ENCODE peak calls at places on chromosomes 7 and 10, in four cellular contexts. One of them, this sample, is unnamed.

GRCh38 chr7:28774529-28775057 is 183.5 kb downstream of the TRIL start:
- DNase-seq in CD8-positive, alpha-beta T cell: no peak
- DNase-seq in GM23248: peak
- DNase-seq in H4: no peak
- DNase-seq in this sample: no peak

GRCh38 chr10:118918689-118919088 is 110.8 kb upstream of the NANOS1 start:
- DNase-seq in H4: no peak
- DNase-seq in GM23248: no peak
- DNase-seq in CD8-positive, alpha-beta T cell: no peak
- DNase-seq in this sample: no peak

GRCh38 chr10:66836057-66836456 is 89.8 kb upstream of the LRRTM3 start:
- DNase-seq in CD8-positive, alpha-beta T cell: no peak
- DNase-seq in H4: peak
- DNase-seq in GM23248: peak
- DNase-seq in this sample: no peak

GRCh38 chr7:122942059-122942458 is 53.4 kb downstream of the TAS2R16 start:
- DNase-seq in GM23248: no peak
- DNase-seq in CD8-positive, alpha-beta T cell: no peak
- DNase-seq in H4: no peak
- DNase-seq in this sample: no peak

GRCh38 chr7:22846961-22847360 is 24.3 kb upstream of the TOMM7 start:
- DNase-seq in CD8-positive, alpha-beta T cell: no peak
- DNase-seq in GM23248: no peak
- DNase-seq in H4: no peak
- DNase-seq in this sample: no peak

GRCh38 chr10:76444034-76444800 is 1012.8 kb downstream of the LRMDA start:
- DNase-seq in GM23248: peak
- DNase-seq in CD8-positive, alpha-beta T cell: no peak
- DNase-seq in H4: no peak
- DNase-seq in this sample: no peak

GRCh38 chr7:108413782-108414492 is 42.3 kb downstream of the NRCAM start:
- DNase-seq in CD8-positive, alpha-beta T cell: no peak
- DNase-seq in H4: peak
- DNase-seq in GM23248: peak
- DNase-seq in this sample: no peak

GRCh38 chr7:98613601-98614425 is 3.3 kb upstream of the NPTX2 start:
- DNase-seq in H4: no peak
- DNase-seq in GM23248: peak
- DNase-seq in CD8-positive, alpha-beta T cell: no peak
- DNase-seq in this sample: no peak

GRCh38 chr10:125049216-125049903 is 107.4 kb downstream of the ZRANB1 start:
- DNase-seq in GM23248: no peak
- DNase-seq in CD8-positive, alpha-beta T cell: no peak
- DNase-seq in H4: no peak
- DNase-seq in this sample: no peak

GRCh38 chr10:116748041-116748440 is 5.7 kb upstream of the HSPA12A start:
- DNase-seq in CD8-positive, alpha-beta T cell: no peak
- DNase-seq in H4: no peak
- DNase-seq in GM23248: peak
- DNase-seq in this sample: no peak

GRCh38 chr7:20298486-20298901 is 32.2 kb upstream of the ITGB8 start:
- DNase-seq in CD8-positive, alpha-beta T cell: no peak
- DNase-seq in H4: no peak
- DNase-seq in GM23248: peak
- DNase-seq in this sample: no peak

GRCh38 chr7:80890839-80891544 is 27.9 kb downstream of the SEMA3C start:
- DNase-seq in GM23248: no peak
- DNase-seq in H4: no peak
- DNase-seq in CD8-positive, alpha-beta T cell: no peak
- DNase-seq in this sample: no peak

GRCh38 chr10:58590152-58590551 is 77.5 kb downstream of the BICC1 start:
- DNase-seq in H4: peak
- DNase-seq in GM23248: peak
- DNase-seq in CD8-positive, alpha-beta T cell: no peak
- DNase-seq in this sample: no peak

GRCh38 chr10:7410306-7410799 is 481 bp downstream of the SFMBT2 start:
- DNase-seq in CD8-positive, alpha-beta T cell: peak
- DNase-seq in H4: no peak
- DNase-seq in GM23248: peak
- DNase-seq in this sample: no peak

GRCh38 chr7:80611779-80612178 is 26.7 kb upstream of the CD36 start:
- DNase-seq in H4: peak
- DNase-seq in CD8-positive, alpha-beta T cell: no peak
- DNase-seq in GM23248: peak
- DNase-seq in this sample: no peak

GRCh38 chr7:30859940-30860623 is 51.6 kb upstream of the AQP1 start:
- DNase-seq in CD8-positive, alpha-beta T cell: no peak
- DNase-seq in GM23248: no peak
- DNase-seq in H4: no peak
- DNase-seq in this sample: no peak

GRCh38 chr10:79084012-79084971 is 15.5 kb downstream of the ZMIZ1 start:
- DNase-seq in GM23248: peak
- DNase-seq in H4: peak
- DNase-seq in CD8-positive, alpha-beta T cell: no peak
- DNase-seq in this sample: peak

GRCh38 chr10:124906551-124907001 is 35.3 kb upstream of the ZRANB1 start:
- DNase-seq in H4: peak
- DNase-seq in CD8-positive, alpha-beta T cell: no peak
- DNase-seq in GM23248: peak
- DNase-seq in this sample: no peak

GRCh38 chr10:79280956-79281355 is 66.3 kb upstream of the PPIF start:
- DNase-seq in GM23248: no peak
- DNase-seq in H4: no peak
- DNase-seq in CD8-positive, alpha-beta T cell: no peak
- DNase-seq in this sample: no peak

GRCh38 chr7:151631968-151632749 is 112.5 kb upstream of the RHEB start:
- DNase-seq in CD8-positive, alpha-beta T cell: peak
- DNase-seq in GM23248: peak
- DNase-seq in H4: peak
- DNase-seq in this sample: peak

GRCh38 chr7:116122972-116123595 is 87.3 kb upstream of the TES start:
- DNase-seq in H4: peak
- DNase-seq in GM23248: peak
- DNase-seq in CD8-positive, alpha-beta T cell: no peak
- DNase-seq in this sample: no peak

GRCh38 chr7:81161459-81162075 is 242.7 kb upstream of the SEMA3C start:
- DNase-seq in H4: peak
- DNase-seq in CD8-positive, alpha-beta T cell: no peak
- DNase-seq in GM23248: peak
- DNase-seq in this sample: no peak

GRCh38 chr7:130650616-130651015 is 17.9 kb downstream of the COPG2 start:
- DNase-seq in GM23248: no peak
- DNase-seq in CD8-positive, alpha-beta T cell: no peak
- DNase-seq in H4: no peak
- DNase-seq in this sample: no peak

GRCh38 chr10:59311025-59311424 is 51.3 kb downstream of the FAM13C start:
- DNase-seq in CD8-positive, alpha-beta T cell: no peak
- DNase-seq in GM23248: no peak
- DNase-seq in H4: no peak
- DNase-seq in this sample: no peak

GRCh38 chr10:114499630-114500190 is 95.4 kb upstream of the AFAP1L2 start:
- DNase-seq in CD8-positive, alpha-beta T cell: peak
- DNase-seq in H4: no peak
- DNase-seq in GM23248: no peak
- DNase-seq in this sample: no peak

GRCh38 chr10:33155720-33156638 is 178.5 kb downstream of the NRP1 start:
- DNase-seq in GM23248: peak
- DNase-seq in CD8-positive, alpha-beta T cell: no peak
- DNase-seq in H4: peak
- DNase-seq in this sample: no peak

GRCh38 chr10:79223346-79224048 is 123.8 kb upstream of the PPIF start:
- DNase-seq in GM23248: no peak
- DNase-seq in CD8-positive, alpha-beta T cell: no peak
- DNase-seq in H4: no peak
- DNase-seq in this sample: peak

GRCh38 chr10:132335189-132336063 is 3.4 kb downstream of the LRRC27 start:
- DNase-seq in GM23248: no peak
- DNase-seq in CD8-positive, alpha-beta T cell: no peak
- DNase-seq in H4: no peak
- DNase-seq in this sample: no peak

GRCh38 chr7:98352621-98353020 is 48.3 kb downstream of the BAIAP2L1 start:
- DNase-seq in H4: peak
- DNase-seq in CD8-positive, alpha-beta T cell: no peak
- DNase-seq in GM23248: peak
- DNase-seq in this sample: no peak

GRCh38 chr7:126689037-126689436 is 563.7 kb downstream of the GRM8 start:
- DNase-seq in GM23248: no peak
- DNase-seq in CD8-positive, alpha-beta T cell: no peak
- DNase-seq in H4: peak
- DNase-seq in this sample: no peak

GRCh38 chr7:50330701-50331100 is 26.2 kb downstream of the IKZF1 start:
- DNase-seq in H4: no peak
- DNase-seq in GM23248: no peak
- DNase-seq in CD8-positive, alpha-beta T cell: no peak
- DNase-seq in this sample: no peak